ENCODE peak calls at places on chromosomes 3 and 15, in four cellular contexts. One of them, this sample, is unnamed.

GRCh38 chr15:43525131-43525530 is 7.7 kb downstream of the MAP1A start:
- DNase-seq in HepG2: no peak
- DNase-seq in GM12878: no peak
- DNase-seq in A549: no peak
- DNase-seq in this sample: no peak

GRCh38 chr3:1196997-1197396 is 104.2 kb downstream of the CNTN6 start:
- DNase-seq in HepG2: no peak
- DNase-seq in GM12878: no peak
- DNase-seq in A549: no peak
- DNase-seq in this sample: no peak

GRCh38 chr3:106542101-106542769 is 673.4 kb upstream of the CBLB start:
- DNase-seq in HepG2: no peak
- DNase-seq in GM12878: no peak
- DNase-seq in A549: no peak
- DNase-seq in this sample: no peak

GRCh38 chr15:58875343-58875742 is 58.1 kb downstream of the SLTM start:
- DNase-seq in HepG2: no peak
- DNase-seq in GM12878: no peak
- DNase-seq in A549: no peak
- DNase-seq in this sample: no peak

GRCh38 chr3:57910988-57911387 is 97.2 kb upstream of the FLNB start:
- DNase-seq in HepG2: peak
- DNase-seq in GM12878: no peak
- DNase-seq in A549: peak
- DNase-seq in this sample: peak

GRCh38 chr3:146781606-146782005 is 176.5 kb upstream of the PLSCR5 start:
- DNase-seq in HepG2: no peak
- DNase-seq in GM12878: no peak
- DNase-seq in A549: no peak
- DNase-seq in this sample: no peak

GRCh38 chr3:115448856-115449255 is 174.5 kb upstream of the GAP43 start:
- DNase-seq in HepG2: no peak
- DNase-seq in GM12878: no peak
- DNase-seq in A549: no peak
- DNase-seq in this sample: no peak

GRCh38 chr3:38648659-38649499 is 608 bp downstream of the SCN5A start:
- DNase-seq in HepG2: no peak
- DNase-seq in GM12878: no peak
- DNase-seq in A549: no peak
- DNase-seq in this sample: peak

GRCh38 chr3:149660462-149660861 is 2.6 kb upstream of the WWTR1 start:
- DNase-seq in HepG2: no peak
- DNase-seq in GM12878: no peak
- DNase-seq in A549: peak
- DNase-seq in this sample: no peak

GRCh38 chr3:134846943-134847342 is 51.9 kb downstream of the EPHB1 start:
- DNase-seq in HepG2: peak
- DNase-seq in GM12878: no peak
- DNase-seq in A549: peak
- DNase-seq in this sample: no peak

GRCh38 chr15:100922192-100923040 is 3.3 kb downstream of the LRRK1 start:
- DNase-seq in HepG2: no peak
- DNase-seq in GM12878: no peak
- DNase-seq in A549: no peak
- DNase-seq in this sample: no peak

GRCh38 chr3:105827959-105828358 is 40.9 kb downstream of the CBLB start:
- DNase-seq in HepG2: peak
- DNase-seq in GM12878: no peak
- DNase-seq in A549: peak
- DNase-seq in this sample: peak

GRCh38 chr3:113948015-113948917 is 453 bp downstream of the ZDHHC23 start:
- DNase-seq in HepG2: peak
- DNase-seq in GM12878: no peak
- DNase-seq in A549: peak
- DNase-seq in this sample: peak

GRCh38 chr3:57234613-57235575 is 7.4 kb downstream of the APPL1 start:
- DNase-seq in HepG2: no peak
- DNase-seq in GM12878: no peak
- DNase-seq in A549: no peak
- DNase-seq in this sample: no peak

GRCh38 chr3:151382671-151383070 is 1.9 kb downstream of the P2RY12 start:
- DNase-seq in HepG2: no peak
- DNase-seq in GM12878: no peak
- DNase-seq in A549: no peak
- DNase-seq in this sample: no peak

GRCh38 chr3:111070772-111071256 is 802 bp upstream of the NECTIN3 start:
- DNase-seq in HepG2: peak
- DNase-seq in GM12878: no peak
- DNase-seq in A549: no peak
- DNase-seq in this sample: no peak

GRCh38 chr3:65751123-65751700 is 287.5 kb downstream of the MAGI1 start:
- DNase-seq in HepG2: peak
- DNase-seq in GM12878: no peak
- DNase-seq in A549: peak
- DNase-seq in this sample: peak

GRCh38 chr15:60780147-60780546 is 301.2 kb upstream of the ICE2 start:
- DNase-seq in HepG2: no peak
- DNase-seq in GM12878: no peak
- DNase-seq in A549: no peak
- DNase-seq in this sample: no peak

GRCh38 chr3:62667714-62668113 is 207.5 kb downstream of the CADPS start:
- DNase-seq in HepG2: peak
- DNase-seq in GM12878: no peak
- DNase-seq in A549: no peak
- DNase-seq in this sample: no peak

GRCh38 chr15:40594429-40594836 is 384 bp downstream of the KNL1 start:
- DNase-seq in HepG2: peak
- DNase-seq in GM12878: peak
- DNase-seq in A549: peak
- DNase-seq in this sample: peak

GRCh38 chr3:11720220-11721113 is 76.8 kb upstream of the VGLL4 start:
- DNase-seq in HepG2: peak
- DNase-seq in GM12878: no peak
- DNase-seq in A549: peak
- DNase-seq in this sample: peak

GRCh38 chr3:154059798-154060197 is 61.4 kb upstream of the ARHGEF26 start:
- DNase-seq in HepG2: no peak
- DNase-seq in GM12878: no peak
- DNase-seq in A549: no peak
- DNase-seq in this sample: no peak

GRCh38 chr15:101054991-101055390 is 135.8 kb downstream of the LRRK1 start:
- DNase-seq in HepG2: no peak
- DNase-seq in GM12878: no peak
- DNase-seq in A549: no peak
- DNase-seq in this sample: peak

GRCh38 chr15:48559270-48559669 is 86.2 kb downstream of the FBN1 start:
- DNase-seq in HepG2: no peak
- DNase-seq in GM12878: no peak
- DNase-seq in A549: no peak
- DNase-seq in this sample: no peak

GRCh38 chr3:31802981-31803380 is 178.1 kb downstream of the OSBPL10 start:
- DNase-seq in HepG2: no peak
- DNase-seq in GM12878: no peak
- DNase-seq in A549: no peak
- DNase-seq in this sample: no peak

GRCh38 chr3:127257351-127257750 is 30.5 kb downstream of the PRR20G start:
- DNase-seq in HepG2: no peak
- DNase-seq in GM12878: no peak
- DNase-seq in A549: no peak
- DNase-seq in this sample: no peak

GRCh38 chr15:51856714-51857380 is 27.4 kb downstream of the TMOD3 start:
- DNase-seq in HepG2: no peak
- DNase-seq in GM12878: no peak
- DNase-seq in A549: peak
- DNase-seq in this sample: no peak

GRCh38 chr15:41490355-41490754 is 3.3 kb upstream of the ITPKA start:
- DNase-seq in HepG2: peak
- DNase-seq in GM12878: peak
- DNase-seq in A549: peak
- DNase-seq in this sample: peak

GRCh38 chr15:34783471-34783870 is 11.9 kb downstream of the ACTC1 start:
- DNase-seq in HepG2: no peak
- DNase-seq in GM12878: no peak
- DNase-seq in A549: no peak
- DNase-seq in this sample: no peak

GRCh38 chr15:52121006-52121405 is 8.4 kb upstream of the BCL2L10 start:
- DNase-seq in HepG2: no peak
- DNase-seq in GM12878: no peak
- DNase-seq in A549: no peak
- DNase-seq in this sample: no peak

GRCh38 chr3:100044369-100044768 is 69.9 kb downstream of the FILIP1L start:
- DNase-seq in HepG2: no peak
- DNase-seq in GM12878: peak
- DNase-seq in A549: no peak
- DNase-seq in this sample: no peak

GRCh38 chr15:29731865-29732264 is 90.4 kb downstream of the TJP1 start:
- DNase-seq in HepG2: no peak
- DNase-seq in GM12878: no peak
- DNase-seq in A549: no peak
- DNase-seq in this sample: no peak

GRCh38 chr15:67146214-67146613 is 80.8 kb downstream of the SMAD3 start:
- DNase-seq in HepG2: peak
- DNase-seq in GM12878: no peak
- DNase-seq in A549: peak
- DNase-seq in this sample: peak

GRCh38 chr15:98035134-98035533 is 74.6 kb downstream of the ARRDC4 start:
- DNase-seq in HepG2: no peak
- DNase-seq in GM12878: no peak
- DNase-seq in A549: no peak
- DNase-seq in this sample: no peak

GRCh38 chr15:98039596-98039995 is 79.1 kb downstream of the ARRDC4 start:
- DNase-seq in HepG2: no peak
- DNase-seq in GM12878: no peak
- DNase-seq in A549: no peak
- DNase-seq in this sample: no peak

GRCh38 chr15:98034731-98035130 is 74.2 kb downstream of the ARRDC4 start:
- DNase-seq in HepG2: no peak
- DNase-seq in GM12878: no peak
- DNase-seq in A549: no peak
- DNase-seq in this sample: no peak

GRCh38 chr15:98035577-98036010 is 75.1 kb downstream of the ARRDC4 start:
- DNase-seq in HepG2: no peak
- DNase-seq in GM12878: no peak
- DNase-seq in A549: no peak
- DNase-seq in this sample: no peak
- TF ChIP-seq PBX3 in HepG2: no peak
- TF ChIP-seq PBX3 in GM12878: no peak
- TF ChIP-seq PBX3 in A549: no peak
- TF ChIP-seq PBX3 in this sample: no peak

DNA sequence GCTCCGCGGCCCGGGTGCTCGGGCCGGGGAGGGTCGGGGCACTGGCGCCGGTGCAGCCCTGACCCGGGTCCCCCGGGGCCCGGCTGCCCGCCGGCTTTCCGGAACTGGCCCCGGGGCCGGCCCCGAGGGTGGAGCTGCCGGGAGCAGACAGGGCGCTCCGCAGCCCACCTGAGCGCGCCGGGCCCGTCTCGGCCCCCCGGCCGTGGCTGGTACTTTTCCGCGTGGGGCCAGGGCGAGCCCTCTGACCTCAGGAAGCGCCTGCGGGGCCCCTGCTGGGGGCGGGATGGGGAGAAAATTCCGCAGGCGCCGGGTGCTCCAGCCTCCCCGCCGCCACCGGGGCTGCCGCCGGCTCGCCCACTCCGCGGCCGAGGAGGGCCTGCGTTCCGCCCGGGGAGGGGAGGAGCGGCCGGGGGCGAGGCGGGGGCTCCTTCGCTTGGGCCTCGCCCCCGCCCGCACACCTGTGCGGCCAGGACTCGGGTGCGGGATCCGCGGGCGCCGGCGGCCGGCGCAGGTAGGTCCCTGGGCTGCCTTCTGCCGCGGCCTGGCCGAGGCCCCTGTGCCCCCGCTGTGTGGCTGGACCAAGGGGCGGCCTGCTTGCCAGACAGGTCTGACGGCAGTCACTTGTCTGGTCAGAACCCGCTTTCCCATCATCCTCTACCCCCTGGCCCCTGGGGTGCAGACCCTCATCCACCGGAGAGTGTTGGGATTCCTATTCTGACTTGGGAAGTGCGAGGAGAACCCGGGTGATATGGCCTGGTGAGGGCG is 3.5 kb downstream of the FURIN start:
- DNase-seq in HepG2: no peak
- DNase-seq in GM12878: no peak
- DNase-seq in A549: no peak
- DNase-seq in this sample: peak
- TF ChIP-seq PBX3 in HepG2: no peak
- TF ChIP-seq PBX3 in GM12878: no peak
- TF ChIP-seq PBX3 in A549: no peak
- TF ChIP-seq PBX3 in this sample: no peak

GRCh38 chr15:90219421-90220141 is 14.2 kb downstream of the CIB1 start:
- DNase-seq in HepG2: no peak
- DNase-seq in GM12878: no peak
- DNase-seq in A549: no peak
- DNase-seq in this sample: peak
- TF ChIP-seq PBX3 in HepG2: no peak
- TF ChIP-seq PBX3 in GM12878: no peak
- TF ChIP-seq PBX3 in A549: no peak
- TF ChIP-seq PBX3 in this sample: no peak

GRCh38 chr3:197426161-197426566 is 127.8 kb upstream of the DLG1 start:
- DNase-seq in HepG2: no peak
- DNase-seq in GM12878: no peak
- DNase-seq in A549: no peak
- DNase-seq in this sample: peak

GRCh38 chr3:197430502-197430901 is 125.3 kb downstream of the BDH1 start:
- DNase-seq in HepG2: no peak
- DNase-seq in GM12878: no peak
- DNase-seq in A549: no peak
- DNase-seq in this sample: no peak

GRCh38 chr3:197427013-197427412 is 128.6 kb upstream of the DLG1 start:
- DNase-seq in HepG2: no peak
- DNase-seq in GM12878: no peak
- DNase-seq in A549: no peak
- DNase-seq in this sample: peak

GRCh38 chr3:197428961-197429360 is 126.8 kb downstream of the BDH1 start:
- DNase-seq in HepG2: no peak
- DNase-seq in GM12878: no peak
- DNase-seq in A549: no peak
- DNase-seq in this sample: no peak

DNA sequence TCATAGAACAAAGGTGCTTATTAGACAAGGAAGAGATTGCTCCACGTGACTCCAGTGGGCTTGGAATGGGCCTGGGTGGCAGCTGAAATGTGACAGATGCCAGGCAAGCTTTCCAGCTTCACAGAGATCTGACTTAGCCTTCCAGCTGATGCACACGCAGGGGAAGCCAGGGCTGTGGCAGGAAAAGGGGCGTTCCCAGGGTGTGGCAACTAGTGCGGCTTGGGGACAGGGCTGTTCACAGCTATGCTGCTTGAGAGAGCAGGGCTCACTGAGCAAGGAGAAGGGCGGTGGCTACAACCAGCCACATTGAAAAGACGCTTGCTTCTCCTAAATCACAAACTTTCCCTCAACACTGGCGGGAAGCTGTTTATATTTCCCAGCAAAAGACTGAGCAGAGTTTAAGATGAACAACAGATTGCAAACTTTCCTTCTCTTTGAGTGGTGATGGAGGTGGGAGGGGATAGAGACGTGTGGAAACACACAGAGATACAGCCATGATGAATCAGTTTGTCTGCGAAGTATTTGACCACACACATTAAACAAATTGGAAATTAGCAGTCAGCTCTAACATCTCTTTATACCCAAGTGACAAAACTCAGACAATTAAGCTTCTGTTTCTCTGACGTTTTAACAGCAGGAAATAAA is 127.5 kb downstream of the BDH1 start:
- DNase-seq in HepG2: peak
- DNase-seq in GM12878: no peak
- DNase-seq in A549: peak
- DNase-seq in this sample: peak
- TF ChIP-seq PBX3 in HepG2: no peak
- TF ChIP-seq PBX3 in GM12878: no peak
- TF ChIP-seq PBX3 in A549: no peak
- TF ChIP-seq PBX3 in this sample: no peak

This sample was measured in SK-N-SH.